ENCODE peak calls at places on chromosomes 12 and 14, in nine cellular contexts. J is brain pericyte, O is tibial nerve, N is endothelial cell of umbilical vein, A is CD14-positive monocyte, L is KG1, Q is lung microvascular endothelial cell, I is left colon, U is substantia nigra. G is an unnamed sample.

GRCh38 chr12:115811929-115812328 is 465.6 kb downstream of the MED13L start:
- DNase-seq in J (no peak), O (no peak), N (no peak), A (no peak), L (no peak), Q (no peak), I (no peak), U (no peak), G (no peak)

GRCh38 chr14:34710744-34711143 is 3.6 kb downstream of the CFL2 start:
- DNase-seq in J (no peak), O (no peak), N (peak), A (no peak), L (no peak), Q (no peak), I (no peak), U (no peak), G (no peak)

GRCh38 chr12:32025906-32026305 is 66.7 kb downstream of the RESF1 start:
- DNase-seq in J (no peak), O (no peak), N (no peak), A (no peak), L (no peak), Q (no peak), I (no peak), U (no peak), G (no peak)

GRCh38 chr12:130879781-130880389 is 8.0 kb downstream of the RAN start:
- DNase-seq in J (no peak), O (no peak), N (no peak), A (no peak), L (no peak), Q (no peak), I (no peak), U (no peak), G (no peak)

GRCh38 chr14:77867476-77867875 is 67.6 kb downstream of the ADCK1 start:
- DNase-seq in J (no peak), O (no peak), N (no peak), A (no peak), L (no peak), Q (no peak), I (no peak), U (no peak), G (no peak)

GRCh38 chr14:96229315-96229714 is 24.7 kb downstream of the BDKRB2 start:
- DNase-seq in J (no peak), O (no peak), N (no peak), A (no peak), L (no peak), Q (no peak), I (no peak), U (no peak), G (no peak)

GRCh38 chr12:86772688-86773087 is 516.5 kb upstream of the MGAT4C start:
- DNase-seq in J (no peak), O (no peak), N (no peak), A (no peak), L (no peak), Q (no peak), I (no peak), U (no peak), G (no peak)

GRCh38 chr12:54428050-54429013 is 9.3 kb upstream of the ITGA5 start:
- DNase-seq in J (no peak), O (no peak), N (peak), A (peak), L (no peak), Q (peak), I (no peak), U (no peak), G (no peak)

GRCh38 chr14:51978566-51979398 is 10.6 kb upstream of the RTRAF start:
- DNase-seq in J (no peak), O (peak), N (peak), A (peak), L (peak), Q (peak), I (peak), U (peak), G (peak)

GRCh38 chr14:92666251-92666650 is 82.2 kb downstream of the LGMN start:
- DNase-seq in J (no peak), O (no peak), N (no peak), A (no peak), L (no peak), Q (no peak), I (no peak), U (no peak), G (no peak)

GRCh38 chr12:75190846-75191245 is 18.8 kb downstream of the KCNC2 start:
- DNase-seq in J (no peak), O (no peak), N (no peak), A (no peak), L (no peak), Q (no peak), I (no peak), U (no peak), G (no peak)

GRCh38 chr12:53219956-53220856 is 11.8 kb downstream of the RARG start:
- DNase-seq in J (no peak), O (peak), N (peak), A (peak), L (peak), Q (peak), I (peak), U (peak), G (no peak)

GRCh38 chr14:100605706-100606686 is 18.8 kb upstream of the BEGAIN start:
- DNase-seq in J (no peak), O (no peak), N (no peak), A (no peak), L (no peak), Q (no peak), I (no peak), U (no peak), G (peak)

GRCh38 chr12:57846285-57846576 is 298 bp downstream of the CTDSP2 start:
- DNase-seq in J (no peak), O (no peak), N (no peak), A (no peak), L (no peak), Q (no peak), I (no peak), U (no peak), G (no peak)

G was measured in lower leg skin.